ENCODE peak calls at places on chromosomes 3 and 15, in ten cellular contexts. T is HS-5; W is activated T-helper 2 cell treated with anti-CD3 and anti-CD28 coated beads, Interferon-gamma antibody, Interleukin-2, Interleukin-4, amounts not matched to agents 10 μg/mL and 5 μg/mL and 100 μg/mL, durations not matched to agents 14 hours and 24 hours and 36 hours; A is substantia nigra; U is activated T-cell treated with anti-CD3 and anti-CD28 coated beads for 1 hour; R is amygdala; B is ovary; G is breast epithelium; K is OCI-M1; V is RPMI7951. Y is an unnamed sample.

GRCh38 chr15:44536298-44536961 is 517 bp upstream of the EIF3J start:
- DNase-seq in T (peak), W (no peak), G (peak), B (no peak), V (peak), K (peak), U (no peak), R (no peak), A (peak), Y (peak)

GRCh38 chr3:123773681-123774431 is 110.3 kb downstream of the MYLK start:
- DNase-seq in W (no peak), V (peak), G (no peak), U (no peak), T (peak), K (no peak), B (no peak), R (no peak), A (peak), Y (peak)

GRCh38 chr3:43379343-43379742 is 93.0 kb downstream of the SNRK start:
- DNase-seq in A (no peak), R (no peak), V (no peak), B (no peak), K (no peak), U (no peak), W (no peak), T (no peak), G (no peak), Y (peak)

GRCh38 chr3:71307884-71308697 is 275.4 kb downstream of the FOXP1 start:
- DNase-seq in V (no peak), B (no peak), A (no peak), K (no peak), W (no peak), T (no peak), R (no peak), U (no peak), G (no peak), Y (no peak)

GRCh38 chr3:41847679-41848078 is 114.2 kb downstream of the ULK4 start:
- DNase-seq in R (no peak), G (no peak), V (no peak), A (no peak), B (no peak), T (no peak), W (no peak), K (no peak), U (no peak), Y (no peak)

GRCh38 chr3:46129588-46130272 is 78.4 kb downstream of the CCR1 start:
- DNase-seq in R (no peak), G (no peak), K (no peak), A (no peak), T (no peak), B (no peak), U (no peak), W (no peak), V (no peak), Y (no peak)

GRCh38 chr3:108091498-108092259 is 848 bp upstream of the CD47 start:
- DNase-seq in A (no peak), B (no peak), U (peak), R (no peak), K (peak), W (no peak), V (no peak), G (no peak), T (no peak), Y (no peak)

GRCh38 chr3:54146383-54147239 is 24.3 kb downstream of the CACNA2D3 start:
- DNase-seq in A (peak), R (no peak), K (peak), W (no peak), U (no peak), B (peak), T (no peak), G (no peak), V (peak), Y (no peak)

GRCh38 chr3:129003578-129004112 is 2.5 kb downstream of the EFCC1 start:
- DNase-seq in V (no peak), T (no peak), W (no peak), R (no peak), U (peak), A (no peak), B (no peak), G (no peak), K (no peak), Y (no peak)

GRCh38 chr3:73786346-73786807 is 161.6 kb upstream of the PDZRN3 start:
- DNase-seq in V (peak), A (no peak), K (no peak), W (no peak), G (no peak), T (peak), B (no peak), U (no peak), R (no peak), Y (peak)

GRCh38 chr3:164612751-164613150 is 465.5 kb downstream of the SI start:
- DNase-seq in U (no peak), K (no peak), V (no peak), R (no peak), W (no peak), B (no peak), A (no peak), G (no peak), T (no peak), Y (no peak)

GRCh38 chr3:159814161-159814560 is 174.5 kb upstream of the IL12A start:
- DNase-seq in B (no peak), G (no peak), T (no peak), R (no peak), A (no peak), K (no peak), V (peak), U (no peak), W (no peak), Y (no peak)

GRCh38 chr3:135135445-135135844 is 340.4 kb downstream of the EPHB1 start:
- DNase-seq in B (no peak), U (no peak), V (no peak), K (no peak), A (no peak), G (no peak), R (no peak), T (no peak), W (no peak), Y (no peak)